ENCODE peak calls at places on chromosomes 6 and 20, in five cellular contexts. C is IMR-90, P is neuronal stem cell, S is mesendoderm, I is mesenchymal stem cell. A is an unnamed sample.

GRCh38 chr6:5764401-5764955 is 242.2 kb downstream of the NRN1 start:
- DNase-seq in I (no peak), P (no peak), C (peak; percentile 78), S (no peak), A (no peak)

GRCh38 chr6:166952122-166952521 is 4.2 kb downstream of the RNASET2 start:
- DNase-seq in P (no peak), S (no peak), I (no peak), C (no peak), A (no peak)

GRCh38 chr6:118567974-118568373 is 19.9 kb downstream of the PLN start:
- DNase-seq in P (no peak), C (no peak), I (no peak), S (no peak), A (no peak)

GRCh38 chr6:19463925-19464324 is 373.2 kb upstream of the ID4 start:
- DNase-seq in S (no peak), P (no peak), C (no peak), I (no peak), A (no peak)

GRCh38 chr6:100134703-100135102 is 140.7 kb upstream of the MCHR2 start:
- DNase-seq in I (peak; percentile 18), P (no peak), S (no peak), C (peak; percentile 23), A (no peak)

GRCh38 chr6:165439928-165440554 is 130.6 kb upstream of the C6orf118 start:
- DNase-seq in C (peak; percentile 73), P (peak; percentile 26), S (peak; percentile 63), I (peak; percentile 54), A (no peak)

GRCh38 chr20:63653041-63653973 is at the start of gene STMN3:
- DNase-seq in S (peak; percentile 97), I (peak; percentile 92), P (peak; percentile 93), C (peak; percentile 88), A (peak; percentile 95)

GRCh38 chr6:145075425-145075824 is 659.9 kb downstream of the EPM2A start:
- DNase-seq in P (no peak), S (no peak), C (no peak), I (no peak), A (no peak)

GRCh38 chr6:165864925-165865324 is 201.9 kb upstream of the PDE10A start:
- DNase-seq in C (no peak), I (no peak), P (no peak), S (no peak), A (no peak)

GRCh38 chr6:165662671-165663282 is at the start of gene PDE10A:
- DNase-seq in S (peak; percentile 74), C (peak; percentile 55), I (peak; percentile 54), P (peak; percentile 68), A (no peak)

GRCh38 chr6:3137057-3137777 is 18.7 kb downstream of the BPHL start:
- DNase-seq in P (no peak), I (peak; percentile 17), C (peak; percentile 56), S (no peak), A (no peak)

GRCh38 chr6:139586273-139586672 is 211.8 kb upstream of the CITED2 start:
- DNase-seq in I (no peak), S (peak; percentile 55), C (no peak), P (no peak), A (no peak)

GRCh38 chr6:15996030-15996429 is 132.9 kb upstream of the MYLIP start:
- DNase-seq in C (no peak), I (peak; percentile 65), S (no peak), P (no peak), A (no peak)

GRCh38 chr6:31740397-31741223 is 805 bp downstream of the MSH5 start:
- DNase-seq in S (no peak), C (no peak), I (no peak), P (no peak), A (no peak)

GRCh38 chr6:36336779-36337194 is at the start of gene BNIP5:
- DNase-seq in P (no peak), S (no peak), I (no peak), C (no peak), A (no peak)

GRCh38 chr20:32067234-32067821 is 15.3 kb downstream of the HCK start:
- DNase-seq in S (no peak), C (peak; percentile 89), P (no peak), I (peak; percentile 84), A (no peak)

GRCh38 chr20:49346682-49347081 is 68.8 kb upstream of the ZNFX1 start:
- DNase-seq in P (no peak), S (peak; percentile 50), I (peak; percentile 13), C (no peak), A (no peak)

GRCh38 chr6:134472661-134473060 is 154.7 kb upstream of the SGK1 start:
- DNase-seq in C (no peak), S (no peak), I (no peak), P (no peak), A (no peak)

GRCh38 chr6:83867527-83868161 is 8.2 kb downstream of the CYB5R4 start:
- DNase-seq in I (peak; percentile 89), P (peak; percentile 37), S (peak; percentile 73), C (peak; percentile 92), A (no peak)

GRCh38 chr6:74671558-74672025 is 534.3 kb downstream of the COL12A1 start:
- DNase-seq in I (peak; percentile 85), P (no peak), C (peak; percentile 91), S (no peak), A (no peak)

GRCh38 chr6:169321546-169321945 is 67.9 kb upstream of the THBS2 start:
- DNase-seq in S (no peak), P (no peak), C (no peak), I (no peak), A (no peak)

GRCh38 chr20:9172908-9173307 is 104.0 kb downstream of the PLCB4 start:
- DNase-seq in C (no peak), S (peak; percentile 54), P (no peak), I (peak; percentile 21), A (no peak)

GRCh38 chr6:152461556-152461955 is 175.6 kb downstream of the SYNE1 start:
- DNase-seq in S (no peak), P (no peak), C (peak; percentile 35), I (no peak), A (no peak)

GRCh38 chr6:158686311-158686710 is 36.5 kb downstream of the SYTL3 start:
- DNase-seq in C (no peak), I (no peak), S (no peak), P (no peak), A (no peak)

GRCh38 chr20:18056174-18057105 is 1.3 kb downstream of the OVOL2 start:
- DNase-seq in I (peak; percentile 5), P (no peak), C (no peak), S (peak; percentile 53), A (peak; percentile 75)

GRCh38 chr20:31815408-31816188 is 3.6 kb upstream of the MYLK2 start:
- DNase-seq in S (peak; percentile 35), I (peak; percentile 35), P (no peak), C (no peak), A (no peak)

GRCh38 chr20:32820000-32820697 is 395 bp downstream of the MAPRE1 start:
- DNase-seq in P (peak; percentile 76), I (peak; percentile 62), S (peak; percentile 88), C (peak; percentile 40), A (no peak)

GRCh38 chr6:156809446-156810178 is 32.4 kb downstream of the ARID1B start:
- DNase-seq in P (no peak), S (no peak), I (no peak), C (no peak), A (no peak)

GRCh38 chr6:156807028-156807427 is 29.9 kb downstream of the ARID1B start:
- DNase-seq in I (no peak), C (no peak), S (no peak), P (no peak), A (no peak)

GRCh38 chr6:156809034-156809433 is 31.9 kb downstream of the ARID1B start:
- DNase-seq in P (no peak), S (no peak), I (peak; percentile 64), C (peak; percentile 55), A (no peak)

GRCh38 chr6:156807795-156808194 is 30.6 kb downstream of the ARID1B start:
- DNase-seq in P (no peak), C (no peak), S (no peak), I (no peak), A (no peak)

DNA sequence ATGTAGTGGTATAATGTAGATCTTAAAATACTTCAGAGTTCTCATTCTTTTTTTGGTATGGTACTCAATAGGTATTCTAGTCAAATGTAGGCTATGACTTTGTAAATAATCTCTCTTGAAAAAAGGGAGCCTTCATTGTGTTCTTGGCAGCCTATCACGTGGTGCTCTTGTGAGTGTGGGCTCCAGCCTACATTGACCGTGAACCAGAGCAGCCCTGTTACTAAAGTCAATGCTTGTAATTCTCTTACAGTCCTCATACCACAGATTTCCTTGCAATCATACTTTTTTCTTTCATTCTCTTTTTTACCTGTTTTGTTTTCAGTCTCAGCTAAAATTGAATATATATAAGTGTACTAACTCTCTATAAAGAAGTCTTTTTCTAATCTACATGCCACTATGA is 31.1 kb downstream of the ARID1B start:
- DNase-seq in I (no peak), P (no peak), C (peak; percentile 13), S (peak; percentile 63), A (no peak)
- H3K4me1 ChIP-seq in I (peaks cover 4% of the 10 kb centered on the region), P (peaks cover 17% of the 10 kb centered on the region), C (peaks cover 8% of the 10 kb centered on the region), S (peaks cover 10% of the 10 kb centered on the region), A (no peaks in the 10 kb centered on the region)

DNA sequence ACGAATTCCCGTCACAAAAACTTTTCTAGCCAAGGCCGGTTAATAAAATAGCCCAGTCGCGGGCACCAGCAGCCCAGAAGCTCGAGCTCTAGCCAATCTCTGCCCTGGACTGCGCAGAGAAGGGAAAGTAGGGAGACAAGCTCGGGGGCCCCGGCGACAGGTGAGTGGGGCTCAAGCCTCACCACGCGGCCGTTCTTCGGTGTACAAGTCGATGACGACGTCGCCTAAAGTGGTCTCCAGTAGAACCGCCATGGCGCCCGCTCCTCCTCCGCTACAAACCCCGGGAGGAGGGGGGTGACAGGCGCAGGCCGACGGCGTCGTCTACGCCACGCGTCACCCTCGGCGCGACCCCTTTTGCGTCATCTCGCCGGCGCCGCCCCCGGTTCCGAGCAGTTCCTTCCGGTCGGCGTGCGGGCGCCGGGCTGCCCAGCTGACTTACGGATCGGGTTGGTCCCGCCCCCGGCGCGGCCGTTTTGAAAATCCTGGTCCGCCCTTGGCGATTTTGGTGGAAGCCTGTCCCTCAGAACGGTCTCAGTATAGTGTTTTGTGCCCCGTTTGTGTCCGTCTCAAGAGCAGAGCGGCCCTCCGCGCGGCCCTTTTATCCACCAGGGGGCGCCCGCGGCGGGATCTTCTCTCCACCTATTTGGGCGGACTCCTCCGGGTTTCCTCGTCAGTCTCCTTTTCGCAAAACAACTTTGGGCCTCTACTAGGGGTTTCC is at the start of gene PPIL4:
- DNase-seq in I (peak; percentile 96), P (peak; percentile 94), C (peak; percentile 94), S (peak; percentile 97), A (peak; percentile 98)
- H2BK5ac ChIP-seq in I (peak within 1 kb of the TSS; percentile 66), P (peak within 1 kb of the TSS; percentile 53), C (peak within 1 kb of the TSS; percentile 81), S (no peak within 1 kb of the TSS), A (peak within 1 kb of the TSS; percentile 97)

GRCh38 chr6:42404494-42404893 is 47.2 kb downstream of the TRERF1 start:
- DNase-seq in P (no peak), I (peak; percentile 76), S (peak; percentile 90), C (peak; percentile 68), A (peak; percentile 38)
- H3K4me1 ChIP-seq in P (peaks cover 10% of the 10 kb centered on the region), I (peaks cover 21% of the 10 kb centered on the region), S (peaks cover 9% of the 10 kb centered on the region), C (peaks cover 24% of the 10 kb centered on the region), A (peaks cover 21% of the 10 kb centered on the region)

GRCh38 chr20:57694481-57694880 is 15.3 kb downstream of the PMEPA1 start:
- DNase-seq in C (no peak), S (no peak), P (no peak), I (no peak), A (no peak)

GRCh38 chr20:57690525-57690924 is 19.3 kb downstream of the PMEPA1 start:
- DNase-seq in I (no peak), S (no peak), C (no peak), P (no peak), A (no peak)

GRCh38 chr20:57693002-57693582 is 16.7 kb downstream of the PMEPA1 start:
- DNase-seq in S (peak; percentile 92), I (no peak), P (no peak), C (no peak), A (no peak)

GRCh38 chr20:57693670-57694329 is 16.0 kb downstream of the PMEPA1 start:
- DNase-seq in C (no peak), P (no peak), I (no peak), S (no peak), A (no peak)

GRCh38 chr20:57692393-57692792 is 17.4 kb downstream of the PMEPA1 start:
- DNase-seq in S (no peak), P (no peak), I (no peak), C (no peak), A (no peak)
- H2BK5ac ChIP-seq in S (no peak overlapping the region), P (no peak overlapping the region), I (no peak overlapping the region), C (no peak overlapping the region), A (no peak overlapping the region)

A was measured in H1.